ENCODE peak calls at places on chromosomes 11 and 22, in ten cellular contexts. S is heart left ventricle, Q is astrocyte of the spinal cord, C is fibroblast of the aortic adventitia, I is BJ, M is breast epithelium, R is SJSA1, J is dorsolateral prefrontal cortex, L is IMR-90, N is psoas muscle. Z is an unnamed sample.

GRCh38 chr11:58574851-58575250 is 805 bp downstream of the LPXN start:
- DNase-seq in S (no peak), L (peak), N (no peak), Q (peak), M (no peak), R (no peak), J (no peak), I (peak), C (peak), Z (no peak)

GRCh38 chr11:108891909-108892511 is 227.1 kb downstream of the DDX10 start:
- DNase-seq in L (no peak), C (no peak), I (no peak), N (no peak), M (no peak), R (no peak), J (no peak), Q (no peak), S (no peak), Z (no peak)

GRCh38 chr11:34188181-34188580 is 82.8 kb downstream of the NAT10 start:
- DNase-seq in M (no peak), C (no peak), S (no peak), R (no peak), J (no peak), L (no peak), N (no peak), I (no peak), Q (no peak), Z (no peak)

GRCh38 chr11:27411330-27411729 is 48.3 kb upstream of the CCDC34 start:
- DNase-seq in C (no peak), I (no peak), R (no peak), J (no peak), M (no peak), L (no peak), S (no peak), Q (no peak), N (no peak), Z (no peak)

GRCh38 chr11:16769386-16769785 is 30.9 kb downstream of the C11orf58 start:
- DNase-seq in M (no peak), L (no peak), C (no peak), I (no peak), J (no peak), S (no peak), Q (no peak), R (no peak), N (no peak), Z (no peak)

GRCh38 chr11:57501951-57502350 is 13.6 kb downstream of the SLC43A1 start:
- DNase-seq in M (no peak), N (peak), L (peak), S (no peak), Q (no peak), J (no peak), I (no peak), R (no peak), C (no peak), Z (no peak)

GRCh38 chr11:10150800-10151199 is 143.2 kb downstream of the SBF2 start:
- DNase-seq in N (no peak), Q (no peak), C (no peak), I (no peak), R (no peak), L (no peak), S (no peak), M (no peak), J (no peak), Z (no peak)

GRCh38 chr11:77705877-77706579 is 68.4 kb upstream of the CLNS1A start:
- DNase-seq in J (no peak), Q (no peak), R (no peak), C (no peak), S (no peak), M (no peak), N (no peak), L (no peak), I (no peak), Z (no peak)

GRCh38 chr22:44455151-44455962 is 42.7 kb downstream of the RTL6 start:
- DNase-seq in J (no peak), Q (no peak), S (no peak), C (no peak), R (no peak), L (no peak), M (no peak), I (no peak), N (no peak), Z (peak)

GRCh38 chr22:29048822-29049654 is 12.6 kb downstream of the C22orf31 start:
- DNase-seq in N (no peak), J (no peak), L (no peak), C (no peak), S (no peak), I (no peak), Q (no peak), M (no peak), R (no peak), Z (no peak)

GRCh38 chr22:26585104-26585790 is 4.7 kb downstream of the TPST2 start:
- DNase-seq in Q (peak), I (peak), M (no peak), J (no peak), N (peak), L (peak), C (peak), R (peak), S (peak), Z (no peak)

GRCh38 chr11:13666708-13667107 is 1.8 kb upstream of the FAR1 start:
- DNase-seq in Q (no peak), N (no peak), C (no peak), J (no peak), R (no peak), I (no peak), M (no peak), S (no peak), L (no peak), Z (no peak)

GRCh38 chr11:16226245-16226644 is 130.1 kb downstream of the SOX6 start:
- DNase-seq in R (peak), L (peak), S (no peak), I (no peak), J (no peak), M (peak), C (no peak), N (peak), Q (peak), Z (no peak)

GRCh38 chr22:27850000-27850465 is 48.5 kb upstream of the MN1 start:
- DNase-seq in N (no peak), M (no peak), C (peak), Q (peak), S (no peak), R (no peak), J (no peak), I (no peak), L (no peak), Z (no peak)

GRCh38 chr11:8806974-8807373 is 104.0 kb upstream of the AKIP1 start:
- DNase-seq in C (no peak), M (no peak), L (no peak), R (no peak), N (no peak), S (no peak), J (no peak), Q (no peak), I (no peak), Z (no peak)

GRCh38 chr11:8809605-8810272 is 101.2 kb upstream of the AKIP1 start:
- DNase-seq in C (no peak), I (no peak), S (no peak), L (no peak), R (no peak), M (no peak), N (no peak), Q (no peak), J (no peak), Z (no peak)

GRCh38 chr11:8808226-8808585 is 102.8 kb upstream of the AKIP1 start:
- DNase-seq in L (no peak), I (no peak), S (no peak), C (no peak), N (no peak), Q (no peak), R (no peak), J (no peak), M (no peak), Z (no peak)

GRCh38 chr11:8809185-8809584 is 101.8 kb upstream of the AKIP1 start:
- DNase-seq in S (no peak), N (no peak), Q (peak), L (no peak), I (no peak), M (no peak), C (peak), J (no peak), R (no peak), Z (no peak)

DNA sequence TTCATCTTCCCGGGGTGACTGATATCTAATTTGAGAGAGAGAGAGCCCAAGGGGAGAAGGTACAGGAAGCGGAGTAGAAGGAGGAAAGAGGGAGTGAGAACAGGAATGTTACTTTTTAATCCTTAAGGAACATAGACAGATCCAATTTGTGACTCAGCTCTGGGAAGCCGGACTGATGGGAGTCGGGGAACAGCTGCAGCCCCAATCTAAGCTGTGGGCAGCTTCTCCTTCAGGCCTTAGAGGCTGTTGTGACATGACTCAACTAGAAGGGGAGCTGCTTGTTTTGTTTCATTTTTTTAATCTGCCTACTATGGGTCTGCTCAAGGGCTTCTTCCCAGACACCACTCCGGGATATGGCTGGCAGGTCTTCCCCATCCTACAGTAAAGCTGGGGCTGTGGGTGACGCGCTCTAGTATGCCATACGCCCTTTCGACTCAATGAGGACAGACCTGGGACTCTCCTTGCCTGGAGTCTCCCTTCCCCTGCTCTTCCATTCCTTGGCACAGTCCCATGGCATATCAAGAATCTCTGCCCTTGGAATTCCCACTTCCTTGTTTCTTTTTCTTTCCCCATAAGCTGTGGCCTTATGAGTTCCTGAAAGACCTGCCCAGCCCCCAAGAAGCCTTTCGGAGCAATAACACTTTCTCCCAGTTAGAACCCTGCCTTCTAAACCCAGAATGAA is 103.3 kb upstream of the AKIP1 start:
- DNase-seq in S (no peak), I (peak), N (peak), C (peak), M (no peak), Q (peak), J (no peak), R (no peak), L (peak), Z (no peak)
- H3K4me3 ChIP-seq in S (peak), I (peak), N (peak), C (peak), M (peak), Q (peak), J (peak), R (no peak), L (no peak), Z (no peak)

GRCh38 chr11:122836916-122837315 is 1.4 kb upstream of the CRTAM start:
- DNase-seq in S (no peak), L (no peak), R (no peak), N (no peak), I (no peak), M (no peak), C (no peak), J (no peak), Q (no peak), Z (no peak)

GRCh38 chr11:122833133-122833470 is 5.2 kb upstream of the CRTAM start:
- DNase-seq in M (no peak), I (no peak), L (no peak), N (no peak), R (no peak), J (no peak), S (no peak), Q (no peak), C (no peak), Z (no peak)

GRCh38 chr11:122837528-122838346 is 563 bp upstream of the CRTAM start:
- DNase-seq in I (no peak), N (no peak), Q (no peak), R (no peak), M (no peak), L (no peak), C (no peak), J (no peak), S (no peak), Z (no peak)

GRCh38 chr11:122834065-122834464 is 4.2 kb upstream of the CRTAM start:
- DNase-seq in I (no peak), S (no peak), L (no peak), M (no peak), C (no peak), R (no peak), Q (no peak), N (no peak), J (no peak), Z (no peak)
- H3K4me3 ChIP-seq in I (no peak), S (no peak), L (no peak), M (no peak), C (no peak), R (no peak), Q (no peak), N (no peak), J (no peak), Z (no peak)

GRCh38 chr11:1546077-1546535 is 26.0 kb downstream of the DUSP8 start:
- DNase-seq in C (no peak), R (no peak), I (no peak), S (peak), L (no peak), M (no peak), J (no peak), N (no peak), Q (no peak), Z (no peak)
- H3K4me3 ChIP-seq in C (no peak), R (no peak), I (no peak), S (no peak), L (no peak), M (peak), J (peak), N (no peak), Q (no peak), Z (no peak)

GRCh38 chr22:18093661-18094060 is 15.9 kb downstream of the PEX26 start:
- DNase-seq in C (no peak), N (no peak), R (no peak), J (no peak), Q (no peak), M (no peak), L (no peak), I (no peak), S (no peak), Z (no peak)

GRCh38 chr22:18088825-18089568 is 11.2 kb downstream of the PEX26 start:
- DNase-seq in L (no peak), R (no peak), J (no peak), S (no peak), M (no peak), N (peak), C (no peak), Q (no peak), I (no peak), Z (no peak)

GRCh38 chr22:18090286-18090685 is 12.5 kb downstream of the PEX26 start:
- DNase-seq in L (no peak), J (no peak), N (no peak), Q (no peak), I (no peak), R (no peak), C (no peak), M (no peak), S (no peak), Z (no peak)

GRCh38 chr22:18091916-18092526 is 14.2 kb downstream of the PEX26 start:
- DNase-seq in Q (peak), S (peak), I (no peak), R (peak), L (peak), C (peak), N (peak), M (peak), J (no peak), Z (no peak)

DNA sequence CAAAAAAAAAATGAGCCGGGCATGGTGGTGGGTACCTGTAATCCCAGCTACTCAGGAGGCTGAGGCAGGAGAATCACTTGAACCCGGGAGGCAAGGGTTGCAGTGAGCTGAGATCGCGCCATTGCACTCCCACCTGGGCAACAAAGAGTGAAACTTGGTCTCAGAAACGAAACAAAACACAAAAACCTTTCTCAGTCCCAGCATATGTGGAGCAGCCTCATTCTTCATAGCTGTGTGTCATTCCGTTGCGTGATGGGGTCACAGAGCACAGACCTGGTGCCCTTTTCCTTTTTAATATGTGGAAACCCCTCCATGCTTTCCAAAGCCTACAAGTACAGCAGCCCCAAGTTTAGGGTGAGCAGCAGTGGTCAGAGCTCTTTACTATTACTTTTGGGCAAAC is 13.7 kb downstream of the PEX26 start:
- DNase-seq in I (no peak), Q (no peak), S (no peak), C (no peak), L (no peak), R (no peak), N (no peak), M (no peak), J (no peak), Z (no peak)
- H3K4me3 ChIP-seq in I (no peak), Q (no peak), S (peak), C (peak), L (peak), R (peak), N (peak), M (peak), J (no peak), Z (no peak)

GRCh38 chr11:114095899-114096298 is 36.4 kb downstream of the ZBTB16 start:
- DNase-seq in C (no peak), I (no peak), S (no peak), L (no peak), R (no peak), Q (no peak), N (no peak), J (no peak), M (no peak), Z (no peak)

GRCh38 chr11:114098927-114099326 is 39.4 kb downstream of the ZBTB16 start:
- DNase-seq in L (no peak), N (no peak), S (no peak), M (no peak), J (no peak), R (no peak), C (no peak), Q (no peak), I (no peak), Z (no peak)

GRCh38 chr11:114094516-114094915 is 35.0 kb downstream of the ZBTB16 start:
- DNase-seq in L (no peak), I (no peak), S (no peak), R (no peak), Q (no peak), J (no peak), C (no peak), N (no peak), M (no peak), Z (no peak)

GRCh38 chr11:114102993-114103896 is 43.7 kb downstream of the ZBTB16 start:
- DNase-seq in S (no peak), L (no peak), N (no peak), J (no peak), R (no peak), M (no peak), C (no peak), I (no peak), Q (no peak), Z (peak)

GRCh38 chr11:114099392-114100178 is 40.1 kb downstream of the ZBTB16 start:
- DNase-seq in J (no peak), C (no peak), M (no peak), S (no peak), R (no peak), N (peak), L (no peak), I (no peak), Q (peak), Z (no peak)
- H3K4me3 ChIP-seq in J (no peak), C (no peak), M (no peak), S (no peak), R (no peak), N (peak), L (no peak), I (no peak), Q (no peak), Z (no peak)